ENCODE peak calls at places on chromosomes 3 and 15, in four cellular contexts. R is HS-27A, P is MV-4-11, L is left lung. T is an unnamed sample.

GRCh38 chr15:74265046-74265639 is 29.0 kb downstream of the CCDC33 start:
- DNase-seq in P (no peak), L (no peak), R (no peak), T (peak)

GRCh38 chr3:125150525-125151436 is 61.8 kb downstream of the SLC12A8 start:
- DNase-seq in R (no peak), L (no peak), P (peak), T (peak)

GRCh38 chr3:113948015-113948917 is 453 bp downstream of the ZDHHC23 start:
- DNase-seq in L (peak), R (no peak), P (no peak), T (peak)

GRCh38 chr3:60303160-60303559 is 948.1 kb downstream of the FHIT start:
- DNase-seq in R (no peak), P (no peak), L (no peak), T (no peak)

GRCh38 chr3:19931180-19931692 is 2.8 kb downstream of the EFHB start:
- DNase-seq in P (peak), L (no peak), R (no peak), T (no peak)

GRCh38 chr3:49607796-49608195 is 53.5 kb downstream of the BSN start:
- DNase-seq in R (no peak), P (no peak), L (no peak), T (no peak)

GRCh38 chr3:10985181-10985580 is 7.4 kb upstream of the SLC6A1 start:
- DNase-seq in L (no peak), P (no peak), R (no peak), T (no peak)

GRCh38 chr15:42891569-42891968 is 29.0 kb downstream of the TTBK2 start:
- DNase-seq in R (no peak), L (no peak), P (no peak), T (no peak)

GRCh38 chr3:137460944-137461343 is 303.2 kb upstream of the SOX14 start:
- DNase-seq in P (no peak), R (no peak), L (no peak), T (no peak)

GRCh38 chr15:41568350-41569017 is 9.5 kb downstream of the TYRO3 start:
- DNase-seq in P (no peak), L (no peak), R (no peak), T (no peak)

GRCh38 chr3:177050466-177051237 is 146.6 kb downstream of the TBL1XR1 start:
- DNase-seq in R (peak), L (no peak), P (no peak), T (no peak)

GRCh38 chr3:52846427-52846983 is 11.7 kb upstream of the MUSTN1 start:
- DNase-seq in R (no peak), L (no peak), P (peak), T (no peak)

GRCh38 chr3:173586176-173586575 is 188.6 kb downstream of the NLGN1 start:
- DNase-seq in R (no peak), P (no peak), L (no peak), T (no peak)

GRCh38 chr3:169744332-169745054 is 20.4 kb downstream of the TERC start:
- DNase-seq in P (peak), R (no peak), L (no peak), T (no peak)

GRCh38 chr3:154971771-154972326 is 108.3 kb upstream of the MME start:
- DNase-seq in L (no peak), R (no peak), P (no peak), T (no peak)

GRCh38 chr3:127964053-127964452 is 49.0 kb downstream of the KBTBD12 start:
- DNase-seq in P (peak), L (peak), R (no peak), T (no peak)

GRCh38 chr15:88897142-88897455 is 1.8 kb upstream of the HAPLN3 start:
- DNase-seq in L (no peak), R (no peak), P (no peak), T (no peak)

GRCh38 chr3:176430244-176430893 is 766.9 kb downstream of the TBL1XR1 start:
- DNase-seq in P (peak), L (no peak), R (no peak), T (no peak)

GRCh38 chr15:43100971-43101370 is 4.9 kb downstream of the UBR1 start:
- DNase-seq in P (no peak), L (no peak), R (no peak), T (no peak)

GRCh38 chr3:42013652-42014442 is 51.9 kb upstream of the ULK4 start:
- DNase-seq in P (no peak), R (no peak), L (peak), T (peak)

GRCh38 chr3:46276497-46277099 is 34.3 kb downstream of the CCR3 start:
- DNase-seq in P (peak), R (no peak), L (peak), T (peak)

GRCh38 chr15:36645106-36645505 is 65.7 kb downstream of the CDIN1 start:
- DNase-seq in R (no peak), L (no peak), P (peak), T (no peak)

GRCh38 chr3:98577178-98577895 is 16.1 kb downstream of the CPOX start:
- DNase-seq in R (no peak), P (no peak), L (no peak), T (no peak)

GRCh38 chr15:90873998-90874605 is 5.7 kb downstream of the FURIN start:
- DNase-seq in L (peak), R (no peak), P (peak), T (no peak)

GRCh38 chr15:69012761-69013364 is 1.6 kb upstream of the NOX5 start:
- DNase-seq in L (no peak), R (no peak), P (no peak), T (no peak)

GRCh38 chr15:35886765-35887164 is 340.8 kb upstream of the DPH6 start:
- DNase-seq in R (peak), P (no peak), L (no peak), T (no peak)

GRCh38 chr3:72369681-72370080 is 478.6 kb downstream of the SHQ1 start:
- DNase-seq in R (no peak), L (no peak), P (no peak), T (no peak)

GRCh38 chr3:17795733-17796132 is 53.3 kb upstream of the TBC1D5 start:
- DNase-seq in R (no peak), L (no peak), P (no peak), T (no peak)

GRCh38 chr15:22878103-22878502 is 39.6 kb downstream of the NIPA2 start:
- DNase-seq in R (no peak), L (no peak), P (no peak), T (no peak)

GRCh38 chr3:45884368-45885201 is 1.8 kb upstream of the CCR9 start:
- DNase-seq in P (no peak), R (no peak), L (no peak), T (no peak)

T was measured in left colon.